ENCODE peak calls at places on chromosomes 12 and 14, in ten cellular contexts. B is neural crest cell, H is left lung, R is heart right ventricle, Q is tibial artery, K is DND-41, A is kidney epithelial cell, J is AG04450, G is prostate gland, S is cardiac fibroblast. T is an unnamed sample.

GRCh38 chr12:62843714-62844113 is 91.2 kb downstream of the PPM1H start:
- DNase-seq in B (no peak), H (no peak), R (no peak), Q (no peak), K (no peak), A (no peak), J (no peak), G (no peak), S (no peak), T (no peak)

GRCh38 chr14:20623798-20624197 is 17.7 kb downstream of the OR6S1 start:
- DNase-seq in B (no peak), H (no peak), R (no peak), Q (no peak), K (no peak), A (no peak), J (no peak), G (no peak), S (peak; percentile 6), T (peak; percentile 29)

GRCh38 chr12:71536279-71536938 is 96.8 kb downstream of the LGR5 start:
- DNase-seq in B (no peak), H (no peak), R (no peak), Q (no peak), K (no peak), A (no peak), J (no peak), G (no peak), S (no peak), T (no peak)

GRCh38 chr12:32889073-32889760 is 7.4 kb downstream of the PKP2 start:
- DNase-seq in B (no peak), H (no peak), R (no peak), Q (no peak), K (no peak), A (no peak), J (no peak), G (no peak), S (no peak), T (no peak)

GRCh38 chr12:81644503-81644902 is 114.6 kb downstream of the PPFIA2 start:
- DNase-seq in B (no peak), H (no peak), R (no peak), Q (no peak), K (no peak), A (peak; percentile 19), J (no peak), G (no peak), S (peak; percentile 66), T (no peak)

GRCh38 chr12:112803620-112804279 is 12.2 kb downstream of the RPH3A start:
- DNase-seq in B (no peak), H (no peak), R (no peak), Q (no peak), K (no peak), A (no peak), J (no peak), G (no peak), S (no peak), T (no peak)

GRCh38 chr14:46734287-46734686 is 82.7 kb upstream of the RPL10L start:
- DNase-seq in B (no peak), H (no peak), R (no peak), Q (no peak), K (no peak), A (no peak), J (no peak), G (no peak), S (no peak), T (no peak)

GRCh38 chr14:35808076-35808657 is 928 bp downstream of the RALGAPA1 start:
- DNase-seq in B (no peak), H (no peak), R (no peak), Q (no peak), K (peak; percentile 33), A (no peak), J (no peak), G (peak; percentile 68), S (peak; percentile 6), T (peak; percentile 46)

GRCh38 chr12:66438601-66439000 is 136.3 kb downstream of the HELB start:
- DNase-seq in B (no peak), H (no peak), R (no peak), Q (no peak), K (no peak), A (no peak), J (no peak), G (no peak), S (peak; percentile 13), T (no peak)

GRCh38 chr12:22100952-22101748 is 55.1 kb downstream of the CMAS start:
- DNase-seq in B (peak; percentile 28), H (no peak), R (no peak), Q (no peak), K (peak; percentile 12), A (peak; percentile 9), J (peak; percentile 15), G (peak; percentile 46), S (peak; percentile 89), T (peak; percentile 69)

GRCh38 chr14:55803506-55804197 is 223.6 kb downstream of the KTN1 start:
- DNase-seq in B (no peak), H (no peak), R (no peak), Q (no peak), K (no peak), A (no peak), J (no peak), G (no peak), S (peak; percentile 49), T (no peak)

GRCh38 chr14:98819132-98819866 is 452.7 kb downstream of the BCL11B start:
- DNase-seq in B (no peak), H (no peak), R (no peak), Q (no peak), K (no peak), A (no peak), J (no peak), G (peak; percentile 64), S (no peak), T (no peak)

GRCh38 chr12:94172031-94172430 is 23.7 kb downstream of the PLXNC1 start:
- DNase-seq in B (no peak), H (no peak), R (no peak), Q (no peak), K (peak; percentile 33), A (no peak), J (no peak), G (no peak), S (peak; percentile 69), T (peak; percentile 71)

GRCh38 chr14:50021261-50021660 is 95.1 kb downstream of the VCPKMT start:
- DNase-seq in B (no peak), H (no peak), R (no peak), Q (no peak), K (no peak), A (no peak), J (no peak), G (no peak), S (no peak), T (peak; percentile 44)

GRCh38 chr12:49227701-49228100 is 37.2 kb upstream of the TUBA1C start:
- DNase-seq in B (no peak), H (no peak), R (no peak), Q (peak; percentile 23), K (no peak), A (no peak), J (no peak), G (no peak), S (no peak), T (no peak)

GRCh38 chr12:49223590-49224369 is 34.9 kb upstream of the TUBA1A start:
- DNase-seq in B (no peak), H (no peak), R (no peak), Q (peak; percentile 1), K (no peak), A (no peak), J (no peak), G (no peak), S (no peak), T (no peak)

GRCh38 chr12:49228653-49229052 is 36.2 kb upstream of the TUBA1C start:
- DNase-seq in B (no peak), H (no peak), R (no peak), Q (no peak), K (no peak), A (no peak), J (no peak), G (no peak), S (no peak), T (no peak)

GRCh38 chr12:49223122-49223521 is 34.2 kb upstream of the TUBA1A start:
- DNase-seq in B (no peak), H (no peak), R (no peak), Q (no peak), K (no peak), A (no peak), J (no peak), G (no peak), S (no peak), T (no peak)

GRCh38 chr12:49225551-49226166 is 36.8 kb upstream of the TUBA1A start:
- DNase-seq in B (no peak), H (peak; percentile 85), R (no peak), Q (peak; percentile 25), K (no peak), A (no peak), J (no peak), G (no peak), S (peak; percentile 79), T (no peak)
- TF ChIP-seq CTCF in B (no peak), H (no peak), R (no peak), Q (no peak), K (no peak), A (peak; percentile 2), J (peak; percentile 25), G (no peak), S (peak; percentile 44), T (no peak)

GRCh38 chr12:26113853-26114719 is 10.8 kb downstream of the BHLHE41 start:
- DNase-seq in B (peak; percentile 67), H (peak; percentile 97), R (peak; percentile 94), Q (peak; percentile 98), K (peak; percentile 86), A (no peak), J (peak; percentile 53), G (peak; percentile 88), S (peak; percentile 90), T (peak; percentile 78)
- TF ChIP-seq CTCF in B (peak; percentile 64), H (no peak), R (peak; percentile 19), Q (peak; percentile 34), K (peak; percentile 22), A (peak; percentile 28), J (peak; percentile 23), G (no peak), S (peak; percentile 39), T (no peak)

DNA sequence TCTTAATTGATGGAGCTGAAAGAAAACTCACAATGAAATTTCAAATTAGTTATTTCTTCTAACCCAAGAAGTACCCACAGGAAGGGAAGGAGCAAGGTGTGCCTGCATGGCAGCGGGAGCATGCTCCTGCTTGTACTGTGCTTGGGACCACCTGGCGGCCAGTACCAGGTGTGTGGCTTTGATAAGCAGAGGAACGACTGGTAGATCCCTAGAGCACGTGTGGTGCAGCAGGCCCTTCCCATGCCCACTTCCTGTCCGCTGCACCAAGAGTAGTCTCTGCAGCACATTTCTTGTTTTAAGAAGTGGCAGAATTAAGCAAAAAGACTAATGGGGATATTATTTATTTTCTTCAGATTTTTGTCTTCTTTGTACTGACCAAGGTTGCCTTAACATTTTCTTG is 122.3 kb upstream of the ATF1 start:
- DNase-seq in B (no peak), H (no peak), R (no peak), Q (no peak), K (no peak), A (no peak), J (no peak), G (no peak), S (no peak), T (no peak)
- TF ChIP-seq CTCF in B (no peak), H (no peak), R (no peak), Q (no peak), K (no peak), A (no peak), J (no peak), G (no peak), S (no peak), T (no peak)

GRCh38 chr12:57637364-57637763 is 4.4 kb upstream of the B4GALNT1 start:
- DNase-seq in B (no peak), H (no peak), R (no peak), Q (no peak), K (no peak), A (no peak), J (no peak), G (no peak), S (no peak), T (no peak)
- TF ChIP-seq CTCF in B (peak; percentile 17), H (no peak), R (no peak), Q (no peak), K (no peak), A (no peak), J (no peak), G (no peak), S (peak; percentile 4), T (no peak)